ENCODE peak calls at places on chromosomes 7 and 10, in four cellular contexts. H, J, L and S are unnamed samples.

GRCh38 chr10:79143879-79144278 is 75.1 kb downstream of the ZMIZ1 start:
- DNase-seq in J (no peak), H (no peak), L (no peak), S (no peak)

GRCh38 chr10:22491931-22492615 is 146.8 kb downstream of the SPAG6 start:
- DNase-seq in H (no peak), J (no peak), L (no peak), S (no peak)

GRCh38 chr7:12643001-12643400 is 44.4 kb upstream of the ARL4A start:
- DNase-seq in L (no peak), H (no peak), J (no peak), S (no peak)

GRCh38 chr10:57818522-57818921 is 449.2 kb downstream of the IPMK start:
- DNase-seq in L (no peak), J (no peak), H (no peak), S (no peak)

GRCh38 chr10:20855398-20856038 is 41.6 kb downstream of the NEBL start:
- DNase-seq in H (no peak), J (peak), L (peak), S (no peak)

GRCh38 chr7:30975257-30975899 is 11.6 kb downstream of the GHRHR start:
- DNase-seq in L (no peak), H (no peak), J (no peak), S (no peak)

GRCh38 chr10:102779680-102780079 is 35.9 kb downstream of the WBP1L start:
- DNase-seq in J (peak), H (no peak), L (no peak), S (no peak)

GRCh38 chr7:28776463-28777157 is 181.5 kb downstream of the TRIL start:
- DNase-seq in J (no peak), H (no peak), L (no peak), S (no peak)

DNA sequence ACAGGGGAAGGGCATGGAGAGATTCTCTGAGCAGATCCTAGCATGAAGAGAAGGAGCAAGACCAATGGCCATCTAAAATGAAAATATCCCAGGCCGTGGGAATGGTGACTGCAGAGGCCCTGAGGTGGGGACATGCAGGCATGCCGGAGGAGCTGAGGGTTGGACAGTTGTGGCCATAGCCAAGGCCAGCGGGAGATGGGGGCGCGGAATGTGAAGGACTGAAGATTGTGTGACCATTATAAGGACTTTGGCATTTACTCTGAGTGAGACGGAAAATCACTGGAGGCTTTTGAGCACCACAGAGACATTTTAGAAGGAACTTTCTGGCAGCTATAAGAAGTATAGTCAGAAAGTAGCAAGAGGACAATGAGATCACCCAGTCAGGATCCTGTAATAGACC is 341.1 kb downstream of the SFMBT2 start:
- DNase-seq in J (no peak), H (no peak), L (no peak), S (no peak)
- H3K4me3 ChIP-seq in J (no peak), H (no peak), L (no peak), S (no peak)

DNA sequence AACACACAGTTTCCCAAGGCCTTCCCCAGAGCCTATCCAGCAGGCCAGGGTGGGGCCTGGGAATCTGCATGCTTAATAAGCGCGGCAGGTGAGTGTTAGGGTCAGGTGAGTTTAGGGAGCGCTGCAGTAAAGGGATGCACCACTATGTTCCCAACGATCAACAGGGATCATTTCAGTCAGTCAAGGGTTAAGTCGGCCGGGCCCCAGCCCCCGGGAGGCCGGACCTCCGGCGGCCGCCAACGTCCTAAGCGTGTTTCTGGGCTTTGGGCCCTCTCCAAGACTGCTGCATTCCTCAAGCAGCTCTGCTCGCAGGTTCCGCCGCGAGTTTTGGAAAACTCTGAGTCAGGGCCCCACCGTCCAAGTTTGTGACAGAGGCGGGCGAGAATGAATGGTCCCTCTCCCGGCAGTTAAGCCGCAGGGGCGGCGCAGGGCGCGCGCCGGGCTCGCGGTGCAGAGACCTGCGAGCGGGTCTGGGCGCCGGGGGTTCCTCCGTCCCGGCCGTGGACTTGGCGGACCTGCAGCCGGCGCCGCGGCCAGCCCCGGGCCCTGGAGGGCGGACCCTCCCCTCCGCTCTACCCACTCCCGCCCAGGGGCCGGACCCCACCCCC is 81.6 kb downstream of the ARHGAP22 start:
- DNase-seq in L (peak), J (peak), H (peak), S (peak)
- H3K27ac ChIP-seq in L (no peak), J (no peak), H (peak), S (no peak)

GRCh38 chr10:6794441-6794840 is 214.4 kb upstream of the PRKCQ start:
- DNase-seq in L (no peak), H (no peak), J (no peak), S (no peak)
- H3K4me3 ChIP-seq in L (no peak), H (no peak), J (no peak), S (no peak)

GRCh38 chr10:28558923-28559508 is 26.1 kb downstream of the WAC start:
- DNase-seq in J (no peak), H (no peak), L (no peak), S (no peak)
- H3K27ac ChIP-seq in J (peak), H (no peak), L (peak), S (no peak)

GRCh38 chr7:90721869-90722431 is 125.8 kb downstream of the CDK14 start:
- DNase-seq in L (no peak), J (no peak), H (no peak), S (no peak)

GRCh38 chr7:90726120-90726519 is 130.0 kb downstream of the CDK14 start:
- DNase-seq in J (no peak), L (no peak), H (no peak), S (no peak)

GRCh38 chr7:90720970-90721768 is 125.0 kb downstream of the CDK14 start:
- DNase-seq in L (no peak), J (peak), H (no peak), S (peak)

GRCh38 chr7:90723233-90723632 is 127.1 kb downstream of the CDK14 start:
- DNase-seq in H (no peak), L (no peak), J (no peak), S (no peak)

DNA sequence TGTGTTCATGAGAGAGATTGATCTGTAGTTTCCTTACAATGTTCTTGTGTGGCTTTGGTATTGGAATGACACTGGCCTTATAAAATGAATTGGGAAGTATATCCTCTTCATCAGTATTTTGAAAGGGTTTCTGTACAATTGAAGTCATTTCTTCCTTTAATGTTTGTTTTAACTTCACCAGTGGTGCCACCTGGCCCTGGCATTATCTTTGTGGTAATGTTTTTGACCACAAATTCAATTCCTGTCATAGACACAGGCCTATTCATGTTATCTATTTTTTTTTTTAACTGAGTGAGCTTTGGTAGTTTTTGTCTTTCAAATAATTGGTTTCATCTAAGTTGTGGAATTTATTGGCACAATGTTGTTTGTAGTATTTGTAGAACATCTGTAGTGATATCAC is 127.7 kb downstream of the CDK14 start:
- DNase-seq in L (no peak), J (no peak), H (no peak), S (no peak)
- H3K4me3 ChIP-seq in L (no peak), J (no peak), H (no peak), S (no peak)

DNA sequence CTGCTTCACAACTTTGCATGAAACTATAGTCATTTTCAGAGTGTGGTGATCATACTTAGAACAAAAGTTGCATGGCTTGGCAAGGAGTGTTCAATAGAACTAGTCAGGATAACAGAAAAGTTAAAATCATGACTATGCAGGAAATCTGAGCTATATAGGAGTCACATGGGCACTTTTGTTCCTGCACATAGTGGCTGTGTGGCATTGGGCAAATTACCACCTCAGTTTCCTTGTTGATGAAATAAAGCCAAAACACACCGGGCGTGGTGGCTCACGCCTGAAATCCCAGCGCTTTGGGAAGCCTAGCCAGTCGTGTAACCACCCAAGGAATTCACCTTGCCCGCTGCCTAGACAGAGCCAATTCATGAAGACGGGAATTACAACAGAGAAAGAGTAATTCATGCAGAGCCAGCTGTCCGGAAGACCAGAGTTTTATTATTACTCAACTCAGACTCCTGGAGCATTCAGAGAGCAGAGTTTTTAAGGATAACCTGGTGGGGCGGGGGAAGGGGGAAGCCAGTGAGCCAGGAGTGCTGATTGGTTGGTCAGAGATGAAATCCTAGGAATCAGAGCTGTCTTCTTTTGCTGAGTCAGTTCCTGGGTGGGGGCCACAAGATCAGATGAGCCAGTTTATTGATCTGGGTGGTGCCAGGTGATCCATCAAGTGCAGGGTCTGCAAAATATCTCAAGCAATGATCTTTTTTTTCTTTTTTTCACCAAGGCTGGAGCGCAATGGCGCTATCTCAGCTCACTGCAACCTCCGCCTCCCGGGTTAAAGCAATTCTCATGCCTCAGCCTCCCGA is 6.4 kb upstream of the MKRN1 start:
- DNase-seq in L (no peak), H (no peak), J (no peak), S (no peak)
- H3K27ac ChIP-seq in L (no peak), H (no peak), J (no peak), S (no peak)

GRCh38 chr7:151250181-151251095 is 1.9 kb upstream of the SMARCD3 start:
- DNase-seq in L (no peak), J (no peak), H (no peak), S (no peak)
- H3K4me3 ChIP-seq in L (no peak), J (no peak), H (no peak), S (no peak)

GRCh38 chr10:13527864-13528137 is 1.0 kb downstream of the BEND7 start:
- DNase-seq in L (no peak), J (no peak), H (no peak), S (no peak)
- H3K27ac ChIP-seq in L (no peak), J (peak), H (no peak), S (peak)

DNA sequence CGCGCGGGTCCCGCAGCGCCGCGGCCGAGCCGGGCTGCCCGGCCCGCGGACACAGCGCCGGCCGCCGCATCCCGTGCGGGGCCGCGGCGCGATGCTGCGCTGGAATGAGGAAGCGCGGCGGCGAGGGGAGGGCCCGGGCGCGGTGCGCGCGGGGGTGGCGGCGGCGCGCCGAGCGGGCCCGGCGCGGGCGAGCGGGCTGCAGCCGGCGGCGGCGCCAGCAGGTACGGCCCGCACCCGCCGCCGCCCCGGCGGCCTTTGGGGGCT is 690 bp upstream of the IKZF1 start:
- DNase-seq in L (no peak), J (peak), H (no peak), S (no peak)
- H3K4me3 ChIP-seq in L (peak), J (peak), H (no peak), S (peak)

DNA sequence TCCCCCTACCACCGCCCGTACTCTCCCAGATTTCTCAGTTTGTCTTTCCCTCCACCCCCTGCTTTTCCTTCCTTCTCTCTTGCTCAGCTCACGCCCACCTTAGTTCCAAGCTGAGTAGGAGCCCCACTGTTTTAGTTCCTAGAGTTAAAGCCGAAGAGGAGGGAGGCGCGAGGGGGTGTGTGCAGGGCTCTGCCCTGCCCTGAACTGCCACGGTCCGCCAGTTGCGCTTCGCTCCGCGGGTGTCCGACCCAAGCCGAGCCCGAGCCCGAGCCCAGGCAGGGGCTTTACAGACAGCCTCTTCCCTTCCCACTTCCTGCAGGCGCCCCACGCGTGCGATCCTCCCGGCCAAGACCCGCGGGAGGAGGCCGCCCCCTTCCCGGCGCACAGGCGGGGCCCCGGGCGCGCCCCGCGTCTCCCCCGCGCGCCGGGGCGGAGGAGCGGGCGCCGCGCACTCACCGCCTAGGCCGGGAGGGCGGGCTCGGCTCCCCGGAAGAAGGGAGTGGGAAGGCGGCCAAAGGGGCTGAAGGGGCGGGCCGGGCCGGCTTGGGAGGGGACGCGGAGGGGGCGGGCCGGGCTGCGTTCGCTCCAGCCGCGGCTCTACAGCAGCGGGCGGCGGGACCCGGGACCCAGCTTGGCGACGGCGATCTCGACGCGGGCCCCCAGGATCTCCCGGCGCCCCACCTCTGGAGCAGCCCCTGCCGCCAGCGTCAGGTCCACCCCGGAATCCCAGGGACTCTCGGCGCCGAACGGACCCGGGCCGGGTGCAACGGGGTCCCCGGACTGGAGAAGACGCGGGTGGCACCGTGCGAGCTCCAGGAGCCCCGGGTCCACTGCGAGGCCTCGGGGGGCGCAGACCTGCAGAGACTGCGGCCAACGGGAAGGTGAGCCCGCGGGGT is at the start of gene EPHB6:
- DNase-seq in L (peak), J (peak), H (peak), S (peak)
- H3K27ac ChIP-seq in L (peak), J (peak), H (no peak), S (peak)